ENCODE peak calls at places on chromosomes 16 and 17, in six cellular contexts. V, U, Z, M, T and P are unnamed samples.

GRCh38 chr17:72590882-72591499 is 470.2 kb downstream of the SOX9 start:
- DNase-seq in T (no peak), Z (peak; percentile 58), V (no peak), M (no peak), U (no peak), P (no peak)

GRCh38 chr17:38922538-38923291 is 2.7 kb upstream of the LASP1NB start:
- DNase-seq in M (peak; percentile 69), U (peak; percentile 67), T (peak; percentile 90), Z (peak; percentile 81), V (peak; percentile 65), P (no peak)

GRCh38 chr16:53061701-53062159 is 6.9 kb downstream of the CHD9 start:
- DNase-seq in M (no peak), U (no peak), Z (peak; percentile 85), V (no peak), T (no peak), P (no peak)

GRCh38 chr17:61205931-61206330 is 193.7 kb upstream of the TBX2 start:
- DNase-seq in V (peak; percentile 70), M (peak; percentile 31), T (no peak), Z (no peak), U (no peak), P (no peak)

GRCh38 chr16:86755571-86756006 is 177.2 kb downstream of the FOXL1 start:
- DNase-seq in V (no peak), M (no peak), Z (no peak), T (peak; percentile 66), U (peak; percentile 26), P (no peak)

GRCh38 chr16:54493076-54493475 is 206.5 kb upstream of the IRX3 start:
- DNase-seq in U (no peak), T (no peak), V (peak; percentile 50), M (no peak), Z (no peak), P (no peak)

GRCh38 chr16:20851601-20852000 is 45.3 kb downstream of the REXO5 start:
- DNase-seq in T (peak; percentile 93), M (peak; percentile 92), V (peak; percentile 96), Z (peak; percentile 41), U (peak; percentile 64), P (no peak)

GRCh38 chr16:17252064-17252463 is 218.7 kb downstream of the XYLT1 start:
- DNase-seq in U (no peak), T (no peak), V (peak; percentile 34), Z (no peak), M (no peak), P (no peak)

GRCh38 chr16:88306860-88307545 is 75.8 kb upstream of the ZNF469 start:
- DNase-seq in V (peak; percentile 99), M (peak; percentile 99), T (no peak), U (peak; percentile 35), Z (no peak), P (no peak)

GRCh38 chr17:70597774-70598173 is 428.4 kb downstream of the KCNJ2 start:
- DNase-seq in T (no peak), V (peak; percentile 20), M (no peak), Z (no peak), U (peak; percentile 43), P (no peak)

GRCh38 chr16:69890114-69890890 is 60.8 kb upstream of the CLEC18A start:
- DNase-seq in Z (peak; percentile 62), M (peak; percentile 42), U (peak; percentile 82), V (peak; percentile 58), T (peak; percentile 77), P (no peak)

GRCh38 chr17:691423-691822 is 23.2 kb downstream of the VPS53 start:
- DNase-seq in V (peak; percentile 92), U (no peak), T (no peak), M (peak; percentile 76), Z (no peak), P (no peak)

GRCh38 chr17:59435238-59435637 is 103.8 kb downstream of the YPEL2 start:
- DNase-seq in M (peak; percentile 70), T (no peak), U (peak; percentile 82), Z (no peak), V (peak; percentile 81), P (no peak)

GRCh38 chr17:54839022-54839806 is 61.4 kb upstream of the TOM1L1 start:
- DNase-seq in T (no peak), V (no peak), Z (no peak), U (no peak), M (no peak), P (no peak)

GRCh38 chr17:51435641-51436091 is 175.3 kb downstream of the UTP18 start:
- DNase-seq in Z (peak; percentile 42), U (peak; percentile 51), T (no peak), M (peak; percentile 4), V (no peak), P (peak; percentile 87)

GRCh38 chr16:14109077-14109775 is 38.1 kb downstream of the MRTFB start:
- DNase-seq in M (no peak), U (peak; percentile 52), Z (no peak), T (no peak), V (no peak), P (peak; percentile 69)

GRCh38 chr16:88017551-88018101 is 66.4 kb downstream of the BANP start:
- DNase-seq in Z (no peak), U (no peak), T (peak; percentile 58), V (no peak), M (no peak), P (no peak)

GRCh38 chr17:58325976-58326468 is 2.6 kb downstream of the TSPOAP1 start:
- DNase-seq in T (no peak), M (no peak), Z (no peak), U (no peak), V (no peak), P (no peak)

GRCh38 chr17:17935321-17936271 is 36.6 kb downstream of the TOM1L2 start:
- DNase-seq in M (peak; percentile 92), Z (peak; percentile 72), U (no peak), T (peak; percentile 71), V (peak; percentile 93), P (no peak)

GRCh38 chr16:5446623-5447240 is 349.1 kb upstream of the EEF2KMT start:
- DNase-seq in M (no peak), Z (no peak), V (no peak), T (no peak), U (no peak), P (no peak)

GRCh38 chr17:55086635-55087058 is 118.1 kb downstream of the STXBP4 start:
- DNase-seq in M (peak; percentile 90), U (peak; percentile 91), T (no peak), V (peak; percentile 86), Z (no peak), P (no peak)

GRCh38 chr16:22786284-22786683 is 27.7 kb upstream of the HS3ST2 start:
- DNase-seq in Z (no peak), T (no peak), U (no peak), M (no peak), V (no peak), P (no peak)
- TF ChIP-seq CTCF in Z (no peak), T (no peak), U (no peak), M (no peak), V (no peak), P (no peak)

GRCh38 chr16:84105948-84106740 is 10.6 kb downstream of the MBTPS1 start:
- DNase-seq in T (no peak), U (no peak), M (no peak), V (no peak), Z (no peak), P (no peak)
- H3K4me3 ChIP-seq in T (no peak overlapping the region), U (no peak overlapping the region), M (no peak overlapping the region), V (no peak overlapping the region), Z (no peak overlapping the region), P (no peak overlapping the region)

GRCh38 chr17:76473541-76473985 is 6.2 kb downstream of the AANAT start:
- DNase-seq in V (no peak), T (no peak), M (no peak), Z (no peak), U (no peak), P (no peak)
- TF ChIP-seq CTCF in V (peak; percentile 25), T (no peak), M (peak; percentile 35), Z (no peak), U (no peak), P (peak; percentile 36)

GRCh38 chr16:30559690-30560089 is 1.5 kb upstream of the ZNF764 start:
- DNase-seq in Z (no peak), V (no peak), U (no peak), T (no peak), M (no peak), P (no peak)

GRCh38 chr16:30561212-30561816 is 3.1 kb upstream of the ZNF764 start:
- DNase-seq in M (no peak), V (no peak), U (peak; percentile 31), Z (peak; percentile 53), T (no peak), P (no peak)

GRCh38 chr16:30557950-30558788 is at the start of gene ZNF764:
- DNase-seq in Z (peak; percentile 99), M (peak; percentile 96), V (peak; percentile 96), T (peak; percentile 99), U (peak; percentile 98), P (peak; percentile 92)

GRCh38 chr16:30557397-30557949 is 701 bp downstream of the ZNF764 start:
- DNase-seq in M (no peak), V (peak; percentile 6), U (no peak), T (no peak), Z (peak; percentile 34), P (no peak)

DNA sequence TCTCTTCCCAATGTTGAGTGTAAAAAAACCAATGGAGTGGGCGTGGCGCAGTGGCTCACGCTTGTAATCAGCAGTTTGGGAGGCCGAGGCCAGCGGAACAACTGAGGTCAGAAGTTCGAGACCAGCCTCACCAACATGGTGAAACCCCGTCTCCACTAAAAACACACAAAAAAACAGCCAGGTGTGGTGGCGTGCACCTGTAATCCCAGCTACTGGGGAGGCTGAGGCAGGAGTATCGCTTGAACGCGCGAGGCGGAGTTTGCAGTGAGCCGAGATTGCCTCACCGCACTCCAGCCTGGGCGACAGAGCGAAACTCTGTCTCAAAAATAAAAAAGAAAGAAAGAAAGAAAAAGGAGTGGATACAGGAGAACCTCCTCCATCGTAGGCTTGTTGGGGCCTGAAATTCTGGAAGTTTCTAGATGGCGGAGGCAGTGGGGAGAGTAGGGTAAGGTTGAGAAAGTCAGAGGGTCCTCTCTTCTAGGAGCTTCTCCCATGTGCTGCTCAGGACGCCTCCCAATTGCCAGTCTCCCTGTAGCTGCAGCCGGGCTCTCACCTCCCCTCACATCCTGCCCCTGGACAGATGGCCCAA is 709 bp upstream of the ZNF764 start:
- DNase-seq in V (no peak), T (no peak), M (no peak), U (no peak), Z (no peak), P (no peak)
- H3K4me3 ChIP-seq in V (peak overlapping the region; percentile 30), T (peak overlapping the region; percentile 93), M (peak overlapping the region; percentile 44), U (no peak overlapping the region), Z (peak overlapping the region; percentile 29), P (peak overlapping the region; percentile 81)

DNA sequence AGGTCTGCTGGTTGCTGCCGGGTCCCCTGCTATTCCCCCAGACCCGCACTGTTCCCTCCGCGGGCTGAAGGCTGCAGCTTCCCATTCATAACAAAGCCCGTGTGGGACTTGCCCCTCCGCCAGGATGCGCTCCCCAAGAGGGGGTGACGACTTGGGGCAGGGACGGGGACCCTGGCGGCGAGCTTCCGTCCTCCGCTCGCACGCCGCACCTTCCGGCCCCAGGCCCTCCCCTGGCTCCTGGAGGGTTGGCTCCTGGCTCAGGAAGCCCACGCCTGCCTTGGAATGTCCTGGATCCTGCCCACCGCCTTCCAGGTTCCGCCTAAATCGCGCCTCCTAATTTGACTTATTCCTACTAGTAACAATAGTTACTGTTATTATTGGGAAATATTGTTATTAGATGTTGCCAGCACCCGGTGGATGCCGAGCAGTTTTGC is 1.1 kb upstream of the TFAP4 start:
- DNase-seq in T (peak; percentile 78), V (peak; percentile 34), Z (peak; percentile 56), U (peak; percentile 63), M (peak; percentile 22), P (no peak)
- TF ChIP-seq CTCF in T (peak; percentile 29), V (peak; percentile 49), Z (peak; percentile 18), U (peak; percentile 30), M (peak; percentile 32), P (peak; percentile 10)